ENCODE peak calls at places on chromosomes 4 and X, in four cellular contexts. N, U, C and D are unnamed samples.

GRCh38 chr4:156992943-156993342 is 21.3 kb upstream of the PDGFC start:
- DNase-seq in N (no peak), U (no peak), C (no peak), D (no peak)

GRCh38 chrX:1535241-1536041 is 1.5 kb downstream of the P2RY8 start:
- DNase-seq in N (no peak), U (no peak), C (no peak), D (no peak)

GRCh38 chr4:114600672-114601071 is 2.1 kb downstream of the UGT8 start:
- DNase-seq in N (no peak), U (no peak), C (no peak), D (no peak)

GRCh38 chr4:1777822-1778641 is 15.1 kb upstream of the FGFR3 start:
- DNase-seq in N (peak), U (peak), C (no peak), D (no peak)

GRCh38 chr4:74884282-74884681 is 48.6 kb upstream of the PARM1 start:
- DNase-seq in N (no peak), U (no peak), C (no peak), D (no peak)

GRCh38 chr4:38572798-38573197 is 91.2 kb upstream of the KLF3 start:
- DNase-seq in N (no peak), U (no peak), C (no peak), D (no peak)

GRCh38 chr4:141047228-141047884 is 85.9 kb downstream of the RNF150 start:
- DNase-seq in N (no peak), U (no peak), C (no peak), D (no peak)

GRCh38 chr4:6962211-6963041 is 52.8 kb downstream of the TBC1D14 start:
- DNase-seq in N (peak), U (peak), C (no peak), D (no peak)

GRCh38 chr4:140094701-140095420 is 59.1 kb downstream of the MAML3 start:
- DNase-seq in N (peak), U (no peak), C (peak), D (no peak)

GRCh38 chrX:153775631-153776595 is 4.9 kb upstream of the SRPK3 start:
- DNase-seq in N (no peak), U (no peak), C (no peak), D (no peak)

GRCh38 chrX:44829836-44830235 is 14.0 kb upstream of the DUSP21 start:
- DNase-seq in N (no peak), U (no peak), C (no peak), D (no peak)

GRCh38 chrX:153539979-153540358 is 22.5 kb downstream of the ATP2B3 start:
- DNase-seq in N (no peak), U (no peak), C (no peak), D (no peak)

GRCh38 chrX:133923113-133923512 is 62.3 kb downstream of the GPC3 start:
- DNase-seq in N (no peak), U (no peak), C (no peak), D (no peak)

GRCh38 chrX:9662148-9662547 is 103.5 kb downstream of the GPR143 start:
- DNase-seq in N (no peak), U (no peak), C (no peak), D (no peak)

GRCh38 chr4:43331226-43332078 is 438.9 kb downstream of the GRXCR1 start:
- DNase-seq in N (no peak), U (no peak), C (no peak), D (no peak)

GRCh38 chrX:155874571-155875244 is 6.4 kb upstream of the VAMP7 start:
- DNase-seq in N (no peak), U (no peak), C (no peak), D (no peak)

GRCh38 chr4:17809667-17810066 is 890 bp downstream of the DCAF16 start:
- DNase-seq in N (no peak), U (no peak), C (no peak), D (no peak)
- H3K27ac ChIP-seq in N (peak), U (no peak), C (peak), D (peak)

DNA sequence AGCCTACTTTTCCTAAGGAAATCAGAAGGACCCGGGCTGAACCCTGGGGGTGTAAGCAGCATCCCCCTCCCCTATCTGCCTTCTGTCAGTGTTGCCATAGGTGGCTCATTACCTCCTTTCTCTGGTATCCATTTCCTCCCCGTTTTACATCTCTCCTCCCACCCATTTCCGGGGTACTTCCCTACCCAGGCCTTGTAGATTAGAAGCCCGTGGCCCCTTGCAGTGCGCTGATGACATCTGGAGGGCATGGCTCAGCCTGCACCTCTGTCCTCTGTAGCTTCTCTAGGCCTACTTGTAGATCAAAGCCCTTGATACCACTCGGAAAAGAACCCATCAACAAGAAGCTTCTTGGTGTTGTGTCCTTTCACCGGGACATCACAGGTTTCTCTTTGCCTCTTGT is 71.8 kb downstream of the NBDY start:
- DNase-seq in N (no peak), U (no peak), C (no peak), D (no peak)
- H3K27ac ChIP-seq in N (no peak), U (no peak), C (no peak), D (no peak)

DNA sequence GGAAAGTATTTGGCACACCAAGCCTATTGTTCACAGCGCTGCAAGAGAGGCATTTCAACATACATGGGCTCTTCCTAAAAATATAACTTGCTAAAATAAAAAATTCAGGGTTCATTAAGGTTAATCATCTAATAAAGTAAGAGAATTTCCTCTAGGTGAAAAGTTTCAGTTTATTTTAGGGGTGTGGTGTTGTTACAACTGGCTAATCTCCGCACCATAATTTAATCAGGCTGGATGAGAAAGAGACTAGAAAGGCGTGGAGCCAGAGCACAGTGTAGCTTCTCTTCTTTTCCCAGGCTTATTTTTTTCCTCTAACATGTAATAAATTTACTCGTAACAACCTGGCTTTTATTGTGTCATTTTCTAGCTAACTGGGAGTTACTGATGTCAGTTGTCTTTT is 47.9 kb downstream of the FHL1 start:
- DNase-seq in N (no peak), U (no peak), C (no peak), D (no peak)
- H3K27ac ChIP-seq in N (no peak), U (no peak), C (peak), D (no peak)

DNA sequence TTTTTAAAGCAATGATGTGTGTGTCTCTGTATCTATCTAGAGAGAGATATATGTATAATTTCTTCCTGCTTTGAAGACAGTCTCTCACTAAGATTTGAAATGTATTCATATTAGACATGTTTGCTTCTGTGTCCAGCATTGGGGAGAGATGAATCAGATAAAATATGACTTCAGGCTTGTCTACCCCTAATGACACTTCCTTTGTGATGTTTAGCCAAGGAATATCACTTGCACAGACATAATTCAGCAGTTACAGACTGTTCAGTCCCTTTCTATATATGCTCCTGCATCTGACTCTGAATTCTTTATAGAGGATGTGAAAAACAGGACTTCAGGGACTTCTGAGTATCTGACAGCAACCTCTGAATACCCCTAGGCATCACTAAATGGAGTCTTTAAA is 158.4 kb downstream of the DCLK2 start:
- DNase-seq in N (no peak), U (no peak), C (no peak), D (no peak)
- H3K27ac ChIP-seq in N (no peak), U (no peak), C (no peak), D (no peak)

DNA sequence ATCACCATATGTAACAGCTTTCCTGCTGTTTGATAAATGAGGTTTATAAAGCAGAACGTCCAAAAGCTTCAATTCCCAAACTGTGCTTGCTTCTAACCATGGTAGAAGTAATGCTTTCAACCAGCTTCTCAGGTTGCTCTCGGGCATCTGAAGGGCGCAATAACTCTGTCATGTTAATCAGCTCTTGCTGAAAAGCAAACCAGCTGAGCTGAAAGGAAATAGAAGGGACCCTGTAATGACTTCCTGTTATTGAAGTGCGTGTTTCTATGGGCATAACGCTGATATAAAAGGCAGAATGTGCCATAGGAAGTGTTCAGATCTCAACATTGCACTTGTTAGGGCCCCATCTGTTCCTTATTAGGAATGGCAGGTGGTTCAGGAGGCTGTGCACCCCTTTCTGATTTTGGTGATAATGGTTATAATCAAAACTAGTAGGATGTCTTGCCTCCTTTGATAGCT is 21.2 kb downstream of the HERC3 start:
- DNase-seq in N (no peak), U (no peak), C (no peak), D (no peak)
- H3K27ac ChIP-seq in N (no peak), U (no peak), C (peak), D (peak)

DNA sequence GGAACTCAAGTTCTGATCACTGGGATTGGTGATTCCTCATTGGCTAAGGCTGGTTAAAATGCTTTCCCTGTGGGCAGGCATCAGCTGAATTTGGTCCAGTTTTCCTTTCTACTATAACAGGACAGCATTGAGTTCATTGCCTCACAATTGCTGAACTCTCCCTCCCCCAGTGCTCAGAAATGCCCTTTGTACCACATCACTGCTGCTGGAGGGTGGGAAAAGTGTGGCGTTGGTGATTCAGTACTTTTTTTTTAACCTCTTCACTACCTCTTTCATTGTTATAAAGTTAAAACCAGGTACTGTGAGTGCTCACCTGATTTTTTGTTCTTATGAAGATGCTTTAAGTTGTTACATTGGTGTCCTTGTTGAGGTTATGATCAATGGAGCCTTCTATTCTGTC is 69.3 kb upstream of the IL2 start:
- DNase-seq in N (no peak), U (no peak), C (no peak), D (no peak)
- H3K27ac ChIP-seq in N (no peak), U (no peak), C (no peak), D (no peak)

GRCh38 chr4:3729885-3730226 is 36.3 kb upstream of the ADRA2C start:
- DNase-seq in N (no peak), U (no peak), C (no peak), D (no peak)
- H3K27ac ChIP-seq in N (no peak), U (no peak), C (no peak), D (no peak)